ENCODE peak calls at places on chromosomes 16 and 17, in ten cellular contexts. S, E, O, M, Q, N, Y, V, P and B are unnamed samples.

GRCh38 chr17:80270836-80271235 is 10.2 kb downstream of the RNF213 start:
- DNase-seq in S (no peak), E (no peak), O (no peak), M (no peak), Q (peak; percentile 60), N (peak; percentile 61), Y (no peak), V (peak; percentile 89), P (no peak), B (peak; percentile 42)

GRCh38 chr16:4506450-4506849 is 30.3 kb downstream of the HMOX2 start:
- DNase-seq in S (peak; percentile 39), E (peak; percentile 57), O (peak; percentile 72), M (peak; percentile 85), Q (peak; percentile 68), N (peak; percentile 74), Y (peak; percentile 82), V (peak; percentile 93), P (peak; percentile 70), B (peak; percentile 75)

GRCh38 chr16:12767897-12768296 is 35.8 kb downstream of the CPPED1 start:
- DNase-seq in S (no peak), E (no peak), O (no peak), M (no peak), Q (no peak), N (no peak), Y (no peak), V (no peak), P (peak; percentile 29), B (no peak)

GRCh38 chr16:51201604-51202003 is 50.5 kb upstream of the SALL1 start:
- DNase-seq in S (no peak), E (no peak), O (no peak), M (no peak), Q (no peak), N (no peak), Y (no peak), V (peak; percentile 21), P (no peak), B (no peak)

GRCh38 chr17:68981288-68981687 is 26.1 kb upstream of the ABCA8 start:
- DNase-seq in S (no peak), E (no peak), O (no peak), M (peak; percentile 81), Q (no peak), N (peak; percentile 10), Y (peak; percentile 69), V (no peak), P (peak; percentile 74), B (peak; percentile 57)

GRCh38 chr16:52496051-52496876 is 50.7 kb downstream of the TOX3 start:
- DNase-seq in S (no peak), E (no peak), O (no peak), M (no peak), Q (no peak), N (no peak), Y (no peak), V (no peak), P (no peak), B (no peak)

GRCh38 chr17:47615766-47616424 is 33.8 kb upstream of the KPNB1 start:
- DNase-seq in S (peak; percentile 52), E (peak; percentile 49), O (no peak), M (peak; percentile 50), Q (no peak), N (peak; percentile 92), Y (no peak), V (peak; percentile 77), P (peak; percentile 28), B (peak; percentile 74)

GRCh38 chr16:754208-755097 is 6.1 kb upstream of the MSLN start:
- DNase-seq in S (no peak), E (no peak), O (no peak), M (no peak), Q (peak; percentile 19), N (no peak), Y (no peak), V (no peak), P (no peak), B (no peak)

GRCh38 chr17:17837966-17838962 is 1.5 kb upstream of the SREBF1 start:
- DNase-seq in S (peak; percentile 75), E (peak; percentile 69), O (no peak), M (no peak), Q (no peak), N (peak; percentile 86), Y (no peak), V (peak; percentile 95), P (peak; percentile 49), B (peak; percentile 79)

GRCh38 chr16:87435399-87436224 is 43.5 kb downstream of the MAP1LC3B start:
- DNase-seq in S (no peak), E (no peak), O (no peak), M (peak; percentile 71), Q (no peak), N (peak; percentile 43), Y (no peak), V (no peak), P (peak; percentile 87), B (peak; percentile 75)

GRCh38 chr17:58200024-58200633 is 7.6 kb downstream of the EPX start:
- DNase-seq in S (peak; percentile 63), E (peak; percentile 65), O (no peak), M (peak; percentile 39), Q (peak; percentile 53), N (peak; percentile 78), Y (peak; percentile 66), V (peak; percentile 91), P (peak; percentile 20), B (peak; percentile 61)

GRCh38 chr16:4517812-4518211 is 20.8 kb downstream of the CDIP1 start:
- DNase-seq in S (no peak), E (no peak), O (peak; percentile 73), M (no peak), Q (no peak), N (peak; percentile 22), Y (no peak), V (peak; percentile 87), P (peak; percentile 26), B (peak; percentile 68)

DNA sequence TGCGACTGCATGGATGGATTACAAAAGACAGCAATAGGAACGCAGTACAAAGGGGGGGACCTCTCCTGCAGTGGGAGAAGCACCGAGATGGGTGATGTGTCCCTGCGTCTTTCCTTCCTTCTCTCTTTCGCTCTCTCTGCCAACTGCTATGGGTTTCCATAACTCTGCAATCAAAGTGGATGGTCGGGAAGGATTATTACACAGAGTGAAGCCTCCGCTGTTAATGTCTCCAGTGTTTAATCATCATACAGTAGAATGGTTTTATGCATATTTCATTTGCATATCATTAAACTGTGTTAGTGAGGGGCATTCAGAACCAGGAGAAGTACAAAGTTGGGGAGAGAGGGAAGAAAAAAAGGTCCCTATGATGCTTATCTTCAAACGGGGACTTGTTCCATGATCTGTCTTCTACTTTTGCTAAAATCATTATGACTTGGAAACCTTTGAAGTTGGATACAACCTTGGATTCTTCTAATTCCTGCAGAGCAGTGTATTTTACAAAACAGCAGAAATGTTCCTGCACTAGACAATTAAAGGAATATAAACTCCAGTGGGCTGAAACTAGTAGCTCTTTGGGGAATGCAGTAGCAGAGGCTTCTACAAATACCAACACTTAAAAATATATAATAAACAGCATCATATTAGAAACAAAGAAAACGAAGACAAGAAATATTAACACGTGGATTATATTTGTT is 256.0 kb upstream of the PMFBP1 start:
- DNase-seq in S (no peak), E (no peak), O (no peak), M (no peak), Q (no peak), N (no peak), Y (no peak), V (no peak), P (no peak), B (no peak)
- TF ChIP-seq CTCF in S (no peak), E (no peak), O (no peak), M (no peak), Q (no peak), N (no peak), Y (no peak), V (no peak), P (no peak), B (no peak)

DNA sequence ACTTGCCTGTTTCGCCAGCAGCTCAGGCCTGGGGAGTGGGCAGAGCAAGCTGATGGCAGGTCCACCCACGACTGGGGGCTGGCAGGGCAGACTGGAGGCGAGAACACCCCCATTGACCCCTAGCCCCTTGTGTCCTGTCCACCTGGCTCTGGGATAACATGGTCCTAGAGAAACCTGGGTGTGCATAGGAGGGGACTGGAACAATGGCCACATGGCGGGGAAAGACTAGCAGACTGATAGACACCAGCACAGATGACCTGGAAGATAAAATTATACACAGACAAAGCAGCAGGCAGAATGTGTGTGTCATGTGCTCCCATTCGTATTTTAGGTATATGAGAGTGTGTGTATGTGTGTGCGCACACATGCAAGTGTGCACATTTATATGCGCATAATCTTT is 23.5 kb downstream of the NUBP1 start:
- DNase-seq in S (no peak), E (no peak), O (no peak), M (no peak), Q (no peak), N (no peak), Y (no peak), V (no peak), P (no peak), B (no peak)
- H3K4me3 ChIP-seq in S (no peak overlapping the region), E (no peak overlapping the region), O (no peak overlapping the region), M (no peak overlapping the region), Q (no peak overlapping the region), N (no peak overlapping the region), Y (no peak overlapping the region), V (no peak overlapping the region), P (no peak overlapping the region), B (no peak overlapping the region)

GRCh38 chr17:45016823-45017222 is 34.6 kb downstream of the DCAKD start:
- DNase-seq in S (no peak), E (no peak), O (no peak), M (peak; percentile 19), Q (no peak), N (peak; percentile 33), Y (no peak), V (peak; percentile 74), P (no peak), B (no peak)
- TF ChIP-seq CTCF in S (peak; percentile 26), E (no peak), O (no peak), M (peak; percentile 39), Q (no peak), N (peak; percentile 49), Y (no peak), V (peak; percentile 51), P (no peak), B (peak; percentile 15)

GRCh38 chr17:16442141-16442540 is 26.8 kb downstream of the TRPV2 start:
- DNase-seq in S (no peak), E (no peak), O (no peak), M (peak; percentile 45), Q (no peak), N (peak; percentile 25), Y (no peak), V (peak; percentile 42), P (peak; percentile 41), B (peak; percentile 57)
- H3K4me3 ChIP-seq in S (no peak overlapping the region), E (peak overlapping the region; percentile 98), O (no peak overlapping the region), M (no peak overlapping the region), Q (no peak overlapping the region), N (peak overlapping the region; percentile 87), Y (no peak overlapping the region), V (peak overlapping the region; percentile 100), P (peak overlapping the region; percentile 86), B (no peak overlapping the region)

GRCh38 chr17:75856062-75856681 is 1.0 kb upstream of the WBP2 start:
- DNase-seq in S (no peak), E (peak; percentile 56), O (no peak), M (no peak), Q (no peak), N (peak; percentile 45), Y (no peak), V (no peak), P (no peak), B (no peak)
- TF ChIP-seq CTCF in S (peak; percentile 35), E (peak; percentile 52), O (no peak), M (no peak), Q (peak; percentile 27), N (peak; percentile 51), Y (no peak), V (peak; percentile 53), P (no peak), B (no peak)